ENCODE peak calls at places on chromosomes 1 and 21, in five cellular contexts. I is aorta; L is sciatic nerve; G is HEK293T; J is activated gamma-delta T cell treated with anti-CD3 and anti-CD28 coated beads, Interleukin-2, amount 50 U/mL, for 16 hours. E is an unnamed sample.
A peak's percentile ranks its signal among the peaks of the same experiment; 100 is the strongest.

GRCh38 chr1:109490029-109490933 is 3.6 kb upstream of the CYB561D1 start:
- DNase-seq in J (peak; percentile 70), I (no peak), G (peak; percentile 78), L (peak; percentile 84), E (no peak)

GRCh38 chr1:7296968-7297367 is 474.1 kb upstream of the VAMP3 start:
- DNase-seq in L (no peak), J (no peak), G (no peak), I (no peak), E (no peak)

GRCh38 chr1:204858381-204858821 is 12.3 kb upstream of the NFASC start:
- DNase-seq in L (no peak), G (no peak), I (no peak), J (no peak), E (no peak)

GRCh38 chr1:78665809-78666208 is 16.2 kb downstream of the IFI44 start:
- DNase-seq in G (no peak), J (no peak), I (no peak), L (no peak), E (no peak)

GRCh38 chr1:108704501-108704900 is 8.2 kb upstream of the FNDC7 start:
- DNase-seq in L (no peak), G (no peak), J (no peak), I (no peak), E (no peak)

GRCh38 chr1:31694069-31694909 is 9.5 kb downstream of the COL16A1 start:
- DNase-seq in G (no peak), L (no peak), J (no peak), I (no peak), E (no peak)

GRCh38 chr1:64183985-64184440 is 19.4 kb upstream of the UBE2U start:
- DNase-seq in J (no peak), G (no peak), I (no peak), L (no peak), E (no peak)

GRCh38 chr1:172745014-172745413 is 86.1 kb downstream of the FASLG start:
- DNase-seq in I (no peak), J (no peak), L (no peak), G (peak; percentile 52), E (no peak)

GRCh38 chr1:196160066-196160795 is 448.0 kb downstream of the KCNT2 start:
- DNase-seq in L (no peak), J (no peak), G (no peak), I (no peak), E (no peak)

GRCh38 chr1:241482761-241483250 is 36.7 kb downstream of the FH start:
- DNase-seq in I (no peak), G (no peak), J (no peak), L (no peak), E (no peak)

GRCh38 chr1:222369991-222370910 is 177.7 kb downstream of the HHIPL2 start:
- DNase-seq in L (no peak), I (no peak), G (no peak), J (no peak), E (no peak)

GRCh38 chr1:25926731-25927496 is 20.7 kb upstream of the STMN1 start:
- DNase-seq in I (no peak), G (no peak), L (no peak), J (no peak), E (no peak)

GRCh38 chr1:7172804-7173203 is 387.6 kb downstream of the CAMTA1 start:
- DNase-seq in G (no peak), I (no peak), J (no peak), L (no peak), E (no peak)

GRCh38 chr1:156359973-156360372 is 9.0 kb upstream of the RHBG start:
- DNase-seq in L (no peak), J (no peak), I (no peak), G (peak; percentile 73), E (no peak)

GRCh38 chr21:39048064-39048463 is 135.2 kb downstream of the PSMG1 start:
- DNase-seq in J (no peak), G (peak; percentile 28), I (peak; percentile 61), L (no peak), E (no peak)

GRCh38 chr1:7185721-7186120 is 400.5 kb downstream of the CAMTA1 start:
- DNase-seq in L (no peak), G (no peak), J (no peak), I (no peak), E (no peak)

GRCh38 chr21:9735421-9735961 is 785.9 kb upstream of the TPTE start:
- DNase-seq in I (peak; percentile 81), G (no peak), J (no peak), L (no peak), E (no peak)

GRCh38 chr1:40758004-40758403 is 25.6 kb upstream of the KCNQ4 start:
- DNase-seq in G (no peak), L (no peak), J (no peak), I (no peak), E (no peak)

GRCh38 chr21:41878831-41879189 is 334 bp downstream of the PRDM15 start:
- DNase-seq in J (peak; percentile 64), G (peak; percentile 85), I (peak; percentile 94), L (peak; percentile 90), E (no peak)

GRCh38 chr1:247487057-247487456 is 29.2 kb upstream of the OR2B11 start:
- DNase-seq in G (peak; percentile 34), I (no peak), L (no peak), J (peak; percentile 4), E (no peak)

GRCh38 chr1:46166521-46167462 is 8.1 kb upstream of the TSPAN1 start:
- DNase-seq in J (no peak), L (no peak), I (peak; percentile 83), G (no peak), E (no peak)

GRCh38 chr21:45976666-45977335 is 4.8 kb upstream of the COL6A1 start:
- DNase-seq in G (no peak), I (peak; percentile 65), L (no peak), J (no peak), E (peak; percentile 61)

E was measured in suprapubic skin.